ENCODE peak calls at places on chromosomes 7 and 10, in four cellular contexts. B, N, U and T are unnamed samples.

GRCh38 chr10:118721005-118721876 is 33.5 kb downstream of the CACUL1 start:
- DNase-seq in B (peak; percentile 51), N (peak; percentile 67), U (peak; percentile 49), T (peak; percentile 59)

GRCh38 chr10:23198610-23198939 is 6.5 kb downstream of the PTF1A start:
- DNase-seq in B (no peak), N (no peak), U (no peak), T (no peak)

GRCh38 chr10:125772112-125772863 is 3.3 kb downstream of the MMP21 start:
- DNase-seq in B (no peak), N (no peak), U (no peak), T (no peak)

GRCh38 chr7:96093435-96093834 is 228.5 kb downstream of the SLC25A13 start:
- DNase-seq in B (no peak), N (peak; percentile 84), U (no peak), T (peak; percentile 63)

GRCh38 chr10:124998624-124999291 is 56.8 kb downstream of the ZRANB1 start:
- DNase-seq in B (no peak), N (no peak), U (peak; percentile 38), T (no peak)

GRCh38 chr7:1970895-1971294 is 261.9 kb downstream of the MAD1L1 start:
- DNase-seq in B (no peak), N (no peak), U (no peak), T (no peak)

GRCh38 chr10:71213127-71213616 is 802 bp downstream of the UNC5B start:
- DNase-seq in B (peak; percentile 60), N (peak; percentile 81), U (no peak), T (peak; percentile 62)

GRCh38 chr10:131094406-131095108 is 217.0 kb downstream of the TCERG1L start:
- DNase-seq in B (no peak), N (no peak), U (no peak), T (no peak)

GRCh38 chr7:21550821-21551531 is 8.1 kb downstream of the DNAH11 start:
- DNase-seq in B (no peak), N (no peak), U (no peak), T (no peak)